ENCODE peak calls at places on chromosomes 5 and 9, in eight cellular contexts. H is A673; Y is mesenchymal stem cell; J is stimulated activated CD4-positive, alpha-beta T cell treated with anti-CD3 and anti-CD28 coated beads, Interleukin-1b, Interleukin-23, amount 100 ng/mL, for 4 hours; M is activated T-cell treated with anti-CD3 and anti-CD28 coated beads, Interleukin-2, amount 50 U/mL, for 4 hours; T is cardiac fibroblast; V is ovary; I is posterior vena cava. B is an unnamed sample.

GRCh38 chr9:114098660-114099522 is at the start of gene KIF12:
- DNase-seq in H (peak), Y (no peak), J (peak), M (no peak), T (no peak), V (no peak), I (peak), B (no peak)

GRCh38 chr9:34506623-34507022 is 16.2 kb downstream of the ENHO start:
- DNase-seq in H (no peak), Y (no peak), J (no peak), M (no peak), T (no peak), V (no peak), I (peak), B (no peak)

GRCh38 chr9:82332018-82332773 is 343.6 kb downstream of the SPATA31D1 start:
- DNase-seq in H (no peak), Y (peak), J (no peak), M (no peak), T (peak), V (no peak), I (no peak), B (peak)

GRCh38 chr5:131230406-131230805 is 33.4 kb upstream of the CDC42SE2 start:
- DNase-seq in H (peak), Y (no peak), J (no peak), M (no peak), T (no peak), V (no peak), I (no peak), B (no peak)

GRCh38 chr5:32949571-32949970 is 238.4 kb downstream of the NPR3 start:
- DNase-seq in H (no peak), Y (no peak), J (no peak), M (no peak), T (no peak), V (no peak), I (no peak), B (no peak)

GRCh38 chr5:112973036-112973435 is 3.6 kb upstream of the DCP2 start:
- DNase-seq in H (no peak), Y (no peak), J (no peak), M (no peak), T (no peak), V (no peak), I (no peak), B (no peak)

GRCh38 chr5:38323645-38324295 is 65.4 kb downstream of the EGFLAM start:
- DNase-seq in H (no peak), Y (peak), J (no peak), M (no peak), T (peak), V (no peak), I (peak), B (no peak)

GRCh38 chr5:10532421-10532820 is 31.4 kb upstream of the ANKRD33B start:
- DNase-seq in H (no peak), Y (no peak), J (no peak), M (no peak), T (no peak), V (no peak), I (no peak), B (no peak)

GRCh38 chr9:5499889-5500398 is 10.4 kb upstream of the PDCD1LG2 start:
- DNase-seq in H (peak), Y (peak), J (no peak), M (no peak), T (peak), V (no peak), I (no peak), B (no peak)

GRCh38 chr5:156356238-156356637 is 29.3 kb downstream of the SGCD start:
- DNase-seq in H (no peak), Y (peak), J (no peak), M (no peak), T (peak), V (no peak), I (no peak), B (no peak)

GRCh38 chr5:42950466-42951168 is 89.5 kb downstream of the ANXA2R start:
- DNase-seq in H (peak), Y (peak), J (peak), M (peak), T (peak), V (peak), I (peak), B (peak)

GRCh38 chr5:89083791-89084190 is 200.8 kb upstream of the MEF2C start:
- DNase-seq in H (no peak), Y (peak), J (no peak), M (no peak), T (no peak), V (no peak), I (no peak), B (no peak)

GRCh38 chr5:1322955-1323802 is 21.7 kb downstream of the CLPTM1L start:
- DNase-seq in H (no peak), Y (no peak), J (no peak), M (no peak), T (no peak), V (no peak), I (no peak), B (no peak)

GRCh38 chr5:30117134-30117533 is 1076.4 kb upstream of the CDH6 start:
- DNase-seq in H (no peak), Y (no peak), J (no peak), M (no peak), T (no peak), V (no peak), I (no peak), B (no peak)

GRCh38 chr5:120901199-120901598 is 437.1 kb downstream of the PRR16 start:
- DNase-seq in H (no peak), Y (no peak), J (no peak), M (no peak), T (no peak), V (no peak), I (no peak), B (peak)

GRCh38 chr5:43711496-43711895 is 108.5 kb downstream of the NNT start:
- DNase-seq in H (peak), Y (peak), J (no peak), M (no peak), T (peak), V (no peak), I (no peak), B (no peak)

GRCh38 chr5:125489146-125489545 is 742.7 kb upstream of the ZNF608 start:
- DNase-seq in H (no peak), Y (no peak), J (no peak), M (no peak), T (no peak), V (no peak), I (no peak), B (no peak)

GRCh38 chr5:158456756-158457155 is 597.8 kb upstream of the CLINT1 start:
- DNase-seq in H (no peak), Y (peak), J (no peak), M (no peak), T (peak), V (no peak), I (no peak), B (no peak)

GRCh38 chr5:5296061-5296460 is 126.4 kb upstream of the ICE1 start:
- DNase-seq in H (no peak), Y (no peak), J (no peak), M (no peak), T (no peak), V (no peak), I (no peak), B (no peak)

GRCh38 chr5:150946351-150946905 is 41.6 kb upstream of the ZNF300 start:
- DNase-seq in H (peak), Y (no peak), J (no peak), M (no peak), T (peak), V (peak), I (peak), B (no peak)

GRCh38 chr5:78886650-78887230 is 98.4 kb downstream of the ARSB start:
- DNase-seq in H (peak), Y (peak), J (no peak), M (no peak), T (peak), V (no peak), I (no peak), B (no peak)

GRCh38 chr9:126523621-126524111 is 90.1 kb upstream of the LMX1B start:
- DNase-seq in H (no peak), Y (no peak), J (no peak), M (no peak), T (no peak), V (no peak), I (peak), B (no peak)

GRCh38 chr9:29233193-29233592 is 1659.9 kb upstream of the C9orf72 start:
- DNase-seq in H (no peak), Y (no peak), J (no peak), M (no peak), T (no peak), V (no peak), I (no peak), B (no peak)

GRCh38 chr5:151223447-151224264 is at the start of gene CCDC69:
- DNase-seq in H (peak), Y (peak), J (peak), M (peak), T (peak), V (peak), I (peak), B (peak)

GRCh38 chr5:77168187-77168883 is 42.1 kb upstream of the PDE8B start:
- DNase-seq in H (peak), Y (no peak), J (no peak), M (no peak), T (peak), V (peak), I (peak), B (no peak)

GRCh38 chr5:150410524-150411244 is 2.0 kb downstream of the CD74 start:
- DNase-seq in H (peak), Y (peak), J (no peak), M (peak), T (peak), V (peak), I (no peak), B (peak)

GRCh38 chr5:91219141-91219802 is 163.8 kb downstream of the ARRDC3 start:
- DNase-seq in H (peak), Y (peak), J (no peak), M (no peak), T (peak), V (no peak), I (no peak), B (peak)

GRCh38 chr9:14520341-14520740 is 172.9 kb downstream of the ZDHHC21 start:
- DNase-seq in H (no peak), Y (no peak), J (no peak), M (no peak), T (no peak), V (no peak), I (no peak), B (no peak)

B was measured in PC-9.